ENCODE peak calls at places on chromosome 10, in eight cellular contexts. One of them, this sample, is unnamed.

GRCh38 chr10:114304017-114304565 is 65.0 kb downstream of the VWA2 start:
- DNase-seq in GM12865: peak
- DNase-seq in fibroblast of pulmonary artery: peak
- DNase-seq in AG04450: peak
- DNase-seq in effector memory CD4-positive, alpha-beta T cell: peak
- DNase-seq in breast epithelium: peak
- DNase-seq in epithelial cell of esophagus: peak
- DNase-seq in GM23248: peak
- DNase-seq in this sample: peak

GRCh38 chr10:43785252-43785651 is 136.6 kb upstream of the ZNF32 start:
- DNase-seq in AG04450: no peak
- DNase-seq in breast epithelium: no peak
- DNase-seq in GM23248: no peak
- DNase-seq in GM12865: peak
- DNase-seq in fibroblast of pulmonary artery: peak
- DNase-seq in effector memory CD4-positive, alpha-beta T cell: no peak
- DNase-seq in epithelial cell of esophagus: no peak
- DNase-seq in this sample: no peak

GRCh38 chr10:35300063-35300699 is 36.1 kb upstream of the CCNY start:
- DNase-seq in GM23248: peak
- DNase-seq in AG04450: no peak
- DNase-seq in GM12865: peak
- DNase-seq in effector memory CD4-positive, alpha-beta T cell: no peak
- DNase-seq in breast epithelium: no peak
- DNase-seq in epithelial cell of esophagus: peak
- DNase-seq in fibroblast of pulmonary artery: no peak
- DNase-seq in this sample: no peak

GRCh38 chr10:13685885-13686284 is 99.1 kb downstream of the PRPF18 start:
- DNase-seq in fibroblast of pulmonary artery: no peak
- DNase-seq in AG04450: no peak
- DNase-seq in GM23248: no peak
- DNase-seq in effector memory CD4-positive, alpha-beta T cell: no peak
- DNase-seq in GM12865: no peak
- DNase-seq in epithelial cell of esophagus: peak
- DNase-seq in breast epithelium: no peak
- DNase-seq in this sample: no peak

GRCh38 chr10:130929422-130930325 is 381.8 kb downstream of the TCERG1L start:
- DNase-seq in epithelial cell of esophagus: no peak
- DNase-seq in breast epithelium: no peak
- DNase-seq in fibroblast of pulmonary artery: no peak
- DNase-seq in GM23248: no peak
- DNase-seq in effector memory CD4-positive, alpha-beta T cell: no peak
- DNase-seq in GM12865: no peak
- DNase-seq in AG04450: no peak
- DNase-seq in this sample: no peak

GRCh38 chr10:126041804-126042231 is 145.5 kb downstream of the FANK1 start:
- DNase-seq in AG04450: no peak
- DNase-seq in GM12865: peak
- DNase-seq in breast epithelium: no peak
- DNase-seq in GM23248: peak
- DNase-seq in fibroblast of pulmonary artery: peak
- DNase-seq in effector memory CD4-positive, alpha-beta T cell: peak
- DNase-seq in epithelial cell of esophagus: peak
- DNase-seq in this sample: no peak

GRCh38 chr10:78292987-78293865 is 259.6 kb downstream of the RPS24 start:
- DNase-seq in breast epithelium: no peak
- DNase-seq in epithelial cell of esophagus: no peak
- DNase-seq in fibroblast of pulmonary artery: no peak
- DNase-seq in GM12865: no peak
- DNase-seq in effector memory CD4-positive, alpha-beta T cell: no peak
- DNase-seq in AG04450: no peak
- DNase-seq in GM23248: no peak
- DNase-seq in this sample: peak

GRCh38 chr10:98062424-98062823 is 32.0 kb upstream of the CRTAC1 start:
- DNase-seq in epithelial cell of esophagus: no peak
- DNase-seq in effector memory CD4-positive, alpha-beta T cell: no peak
- DNase-seq in breast epithelium: no peak
- DNase-seq in GM12865: no peak
- DNase-seq in fibroblast of pulmonary artery: no peak
- DNase-seq in GM23248: no peak
- DNase-seq in AG04450: no peak
- DNase-seq in this sample: no peak

GRCh38 chr10:126166797-126167196 is 221.5 kb downstream of the ADAM12 start:
- DNase-seq in GM12865: no peak
- DNase-seq in GM23248: no peak
- DNase-seq in breast epithelium: no peak
- DNase-seq in fibroblast of pulmonary artery: no peak
- DNase-seq in effector memory CD4-positive, alpha-beta T cell: no peak
- DNase-seq in AG04450: no peak
- DNase-seq in epithelial cell of esophagus: no peak
- DNase-seq in this sample: no peak

GRCh38 chr10:33334839-33335549 is 527 bp upstream of the NRP1 start:
- DNase-seq in effector memory CD4-positive, alpha-beta T cell: no peak
- DNase-seq in GM23248: peak
- DNase-seq in AG04450: peak
- DNase-seq in fibroblast of pulmonary artery: peak
- DNase-seq in epithelial cell of esophagus: peak
- DNase-seq in breast epithelium: peak
- DNase-seq in GM12865: peak
- DNase-seq in this sample: peak

GRCh38 chr10:116211682-116212081 is 61.3 kb downstream of the GFRA1 start:
- DNase-seq in GM12865: no peak
- DNase-seq in effector memory CD4-positive, alpha-beta T cell: no peak
- DNase-seq in epithelial cell of esophagus: no peak
- DNase-seq in GM23248: peak
- DNase-seq in fibroblast of pulmonary artery: no peak
- DNase-seq in AG04450: peak
- DNase-seq in breast epithelium: no peak
- DNase-seq in this sample: peak

GRCh38 chr10:126431816-126432215 is 43.5 kb upstream of the ADAM12 start:
- DNase-seq in epithelial cell of esophagus: no peak
- DNase-seq in AG04450: no peak
- DNase-seq in GM12865: no peak
- DNase-seq in fibroblast of pulmonary artery: no peak
- DNase-seq in effector memory CD4-positive, alpha-beta T cell: no peak
- DNase-seq in breast epithelium: no peak
- DNase-seq in GM23248: no peak
- DNase-seq in this sample: no peak

GRCh38 chr10:129055966-129056365 is 411.1 kb upstream of the MGMT start:
- DNase-seq in fibroblast of pulmonary artery: no peak
- DNase-seq in GM23248: no peak
- DNase-seq in GM12865: no peak
- DNase-seq in epithelial cell of esophagus: no peak
- DNase-seq in effector memory CD4-positive, alpha-beta T cell: no peak
- DNase-seq in breast epithelium: no peak
- DNase-seq in AG04450: no peak
- DNase-seq in this sample: no peak

GRCh38 chr10:1186693-1186990 is 130.5 kb downstream of the WDR37 start:
- DNase-seq in AG04450: no peak
- DNase-seq in breast epithelium: no peak
- DNase-seq in GM12865: no peak
- DNase-seq in fibroblast of pulmonary artery: no peak
- DNase-seq in epithelial cell of esophagus: no peak
- DNase-seq in effector memory CD4-positive, alpha-beta T cell: no peak
- DNase-seq in GM23248: no peak
- DNase-seq in this sample: no peak

GRCh38 chr10:11742009-11742778 is at the start of gene ECHDC3:
- DNase-seq in GM12865: peak
- DNase-seq in epithelial cell of esophagus: peak
- DNase-seq in fibroblast of pulmonary artery: peak
- DNase-seq in GM23248: peak
- DNase-seq in effector memory CD4-positive, alpha-beta T cell: peak
- DNase-seq in breast epithelium: peak
- DNase-seq in AG04450: no peak
- DNase-seq in this sample: no peak

GRCh38 chr10:93826355-93826754 is 67.4 kb upstream of the SLC35G1 start:
- DNase-seq in AG04450: no peak
- DNase-seq in epithelial cell of esophagus: no peak
- DNase-seq in breast epithelium: no peak
- DNase-seq in GM12865: peak
- DNase-seq in effector memory CD4-positive, alpha-beta T cell: no peak
- DNase-seq in GM23248: no peak
- DNase-seq in fibroblast of pulmonary artery: no peak
- DNase-seq in this sample: peak

GRCh38 chr10:87675396-87676376 is 16.0 kb downstream of the PAPSS2 start:
- DNase-seq in fibroblast of pulmonary artery: peak
- DNase-seq in AG04450: peak
- DNase-seq in GM12865: no peak
- DNase-seq in breast epithelium: no peak
- DNase-seq in epithelial cell of esophagus: peak
- DNase-seq in effector memory CD4-positive, alpha-beta T cell: no peak
- DNase-seq in GM23248: peak
- DNase-seq in this sample: no peak

GRCh38 chr10:12774219-12774894 is 227.2 kb downstream of the CCDC3 start:
- DNase-seq in GM23248: no peak
- DNase-seq in fibroblast of pulmonary artery: no peak
- DNase-seq in breast epithelium: no peak
- DNase-seq in epithelial cell of esophagus: no peak
- DNase-seq in GM12865: no peak
- DNase-seq in effector memory CD4-positive, alpha-beta T cell: no peak
- DNase-seq in AG04450: no peak
- DNase-seq in this sample: no peak

GRCh38 chr10:102646610-102647432 is 2.5 kb downstream of the TRIM8 start:
- DNase-seq in epithelial cell of esophagus: peak
- DNase-seq in GM23248: peak
- DNase-seq in fibroblast of pulmonary artery: peak
- DNase-seq in breast epithelium: no peak
- DNase-seq in effector memory CD4-positive, alpha-beta T cell: no peak
- DNase-seq in AG04450: no peak
- DNase-seq in GM12865: peak
- DNase-seq in this sample: no peak

GRCh38 chr10:102118867-102119266 is 1.3 kb downstream of the LDB1 start:
- DNase-seq in GM12865: peak
- DNase-seq in AG04450: no peak
- DNase-seq in epithelial cell of esophagus: peak
- DNase-seq in breast epithelium: no peak
- DNase-seq in fibroblast of pulmonary artery: peak
- DNase-seq in GM23248: peak
- DNase-seq in effector memory CD4-positive, alpha-beta T cell: no peak
- DNase-seq in this sample: no peak

DNA sequence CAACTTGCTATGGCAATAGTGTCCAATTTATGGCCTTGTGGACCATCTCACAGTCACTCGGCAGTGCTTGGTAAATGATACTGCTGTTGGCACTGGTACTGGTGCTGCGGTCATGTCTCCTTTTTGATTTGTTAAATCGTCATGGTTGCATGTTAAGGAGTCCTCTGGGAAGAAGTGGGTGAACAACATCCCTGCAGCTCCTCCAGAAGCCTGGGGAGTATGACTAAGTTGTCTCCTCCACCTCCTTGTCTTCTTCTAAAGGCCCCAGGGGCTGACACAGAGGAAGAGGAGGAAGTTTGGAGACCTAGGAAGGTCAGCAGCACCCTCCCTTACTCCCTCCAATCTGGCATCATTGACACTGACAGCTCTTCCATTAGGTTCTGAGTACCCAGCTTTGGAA is 8.5 kb downstream of the ITPRIP start:
- DNase-seq in epithelial cell of esophagus: peak
- DNase-seq in GM12865: no peak
- DNase-seq in GM23248: peak
- DNase-seq in fibroblast of pulmonary artery: peak
- DNase-seq in breast epithelium: peak
- DNase-seq in effector memory CD4-positive, alpha-beta T cell: no peak
- DNase-seq in AG04450: no peak
- DNase-seq in this sample: no peak
- H3K4me3 ChIP-seq in epithelial cell of esophagus: no peak
- H3K4me3 ChIP-seq in GM12865: no peak
- H3K4me3 ChIP-seq in GM23248: peak
- H3K4me3 ChIP-seq in fibroblast of pulmonary artery: peak
- H3K4me3 ChIP-seq in breast epithelium: no peak
- H3K4me3 ChIP-seq in effector memory CD4-positive, alpha-beta T cell: no peak
- H3K4me3 ChIP-seq in AG04450: peak
- H3K4me3 ChIP-seq in this sample: no peak

DNA sequence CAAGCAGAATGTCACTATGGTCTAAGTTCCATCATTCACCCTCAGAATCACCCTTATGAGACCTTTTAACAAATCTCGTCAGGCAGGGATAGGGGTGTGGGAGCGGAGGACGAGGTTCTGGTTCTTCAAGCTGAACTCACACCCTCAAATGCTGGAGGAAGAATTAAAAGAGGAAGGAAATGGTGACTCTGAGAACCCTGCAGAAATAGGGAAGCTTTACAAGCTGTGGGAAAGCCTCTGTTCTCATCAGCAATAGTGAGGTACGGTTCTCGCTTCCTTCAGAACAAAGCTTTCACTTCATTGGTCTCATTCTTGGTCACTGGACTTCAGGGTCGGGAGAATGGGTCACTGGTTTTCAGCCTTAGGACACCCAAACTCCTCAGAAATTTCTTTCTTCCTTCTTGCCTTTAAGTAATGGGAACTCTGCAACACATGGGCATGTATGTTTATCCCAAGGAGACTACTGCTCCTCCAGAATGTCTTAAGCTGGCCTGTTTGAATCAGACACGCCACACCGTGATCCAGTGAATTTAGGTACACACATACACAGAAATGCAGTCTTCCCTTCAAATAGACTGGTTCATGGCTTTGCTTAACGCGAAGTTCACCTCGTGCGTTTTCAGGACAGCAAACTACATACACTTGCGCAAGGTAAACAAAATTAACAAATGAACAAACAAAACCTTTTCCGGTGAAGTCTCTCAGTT is 226.0 kb downstream of the SFMBT2 start:
- DNase-seq in GM23248: no peak
- DNase-seq in effector memory CD4-positive, alpha-beta T cell: no peak
- DNase-seq in epithelial cell of esophagus: no peak
- DNase-seq in breast epithelium: no peak
- DNase-seq in fibroblast of pulmonary artery: no peak
- DNase-seq in AG04450: no peak
- DNase-seq in GM12865: no peak
- DNase-seq in this sample: no peak
- H3K4me3 ChIP-seq in GM23248: no peak
- H3K4me3 ChIP-seq in effector memory CD4-positive, alpha-beta T cell: no peak
- H3K4me3 ChIP-seq in epithelial cell of esophagus: no peak
- H3K4me3 ChIP-seq in breast epithelium: no peak
- H3K4me3 ChIP-seq in fibroblast of pulmonary artery: no peak
- H3K4me3 ChIP-seq in AG04450: no peak
- H3K4me3 ChIP-seq in GM12865: no peak
- H3K4me3 ChIP-seq in this sample: no peak

GRCh38 chr10:31033166-31033565 is 1.5 kb upstream of the ZNF438 start:
- DNase-seq in GM12865: no peak
- DNase-seq in fibroblast of pulmonary artery: no peak
- DNase-seq in AG04450: no peak
- DNase-seq in effector memory CD4-positive, alpha-beta T cell: no peak
- DNase-seq in breast epithelium: no peak
- DNase-seq in epithelial cell of esophagus: no peak
- DNase-seq in GM23248: peak
- DNase-seq in this sample: no peak
- H3K4me3 ChIP-seq in GM12865: no peak
- H3K4me3 ChIP-seq in fibroblast of pulmonary artery: no peak
- H3K4me3 ChIP-seq in AG04450: no peak
- H3K4me3 ChIP-seq in effector memory CD4-positive, alpha-beta T cell: no peak
- H3K4me3 ChIP-seq in breast epithelium: peak
- H3K4me3 ChIP-seq in epithelial cell of esophagus: no peak
- H3K4me3 ChIP-seq in GM23248: peak
- H3K4me3 ChIP-seq in this sample: no peak

DNA sequence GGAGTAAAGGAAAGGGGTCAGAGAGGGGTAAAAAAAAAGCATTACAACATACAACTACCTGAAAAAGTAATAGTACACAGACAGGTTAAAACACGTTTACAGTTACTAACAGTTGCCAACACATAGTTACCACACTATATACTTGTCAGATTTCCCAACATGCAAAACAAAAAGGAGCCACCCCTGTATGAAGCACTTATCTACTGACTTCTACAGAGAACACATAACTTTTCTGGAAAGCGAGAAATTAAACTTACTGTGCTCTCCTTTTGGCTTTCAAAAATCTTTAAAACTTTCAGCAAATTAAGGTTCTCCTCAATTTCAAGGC is 2.1 kb downstream of the ABI1 start:
- DNase-seq in AG04450: no peak
- DNase-seq in fibroblast of pulmonary artery: peak
- DNase-seq in effector memory CD4-positive, alpha-beta T cell: no peak
- DNase-seq in GM23248: peak
- DNase-seq in breast epithelium: no peak
- DNase-seq in GM12865: peak
- DNase-seq in epithelial cell of esophagus: peak
- DNase-seq in this sample: no peak
- H3K4me3 ChIP-seq in AG04450: peak
- H3K4me3 ChIP-seq in fibroblast of pulmonary artery: peak
- H3K4me3 ChIP-seq in effector memory CD4-positive, alpha-beta T cell: no peak
- H3K4me3 ChIP-seq in GM23248: peak
- H3K4me3 ChIP-seq in breast epithelium: no peak
- H3K4me3 ChIP-seq in GM12865: peak
- H3K4me3 ChIP-seq in epithelial cell of esophagus: peak
- H3K4me3 ChIP-seq in this sample: peak